ENCODE peak calls at places on chromosomes 13 and 19, in five cellular contexts. T, M, X, P and E are unnamed samples.

GRCh38 chr19:18385675-18386542 is at the start of gene GDF15:
- DNase-seq in T (peak; percentile 94), M (peak; percentile 36), X (no peak), P (peak; percentile 64), E (peak; percentile 82)

GRCh38 chr13:41802684-41803554 is 158.0 kb downstream of the VWA8 start:
- DNase-seq in T (no peak), M (no peak), X (no peak), P (peak; percentile 11), E (no peak)

GRCh38 chr13:50079278-50080157 is 64.3 kb downstream of the KCNRG start:
- DNase-seq in T (no peak), M (no peak), X (no peak), P (no peak), E (no peak)

GRCh38 chr19:3441986-3442329 is 38.4 kb downstream of the SMIM24 start:
- DNase-seq in T (no peak), M (no peak), X (no peak), P (no peak), E (no peak)

GRCh38 chr19:53659292-53659691 is 27.5 kb downstream of the DPRX start:
- DNase-seq in T (no peak), M (no peak), X (no peak), P (no peak), E (peak; percentile 51)

GRCh38 chr19:14473073-14473790 is 1.9 kb downstream of the PTGER1 start:
- DNase-seq in T (peak; percentile 75), M (no peak), X (no peak), P (peak; percentile 35), E (no peak)

GRCh38 chr19:14616310-14616870 is 33.5 kb downstream of the CLEC17A start:
- DNase-seq in T (no peak), M (no peak), X (no peak), P (no peak), E (no peak)

GRCh38 chr13:49678172-49678914 is 12.9 kb downstream of the EBPL start:
- DNase-seq in T (no peak), M (no peak), X (no peak), P (no peak), E (no peak)

GRCh38 chr19:54478677-54479266 is 5.7 kb upstream of the CDC42EP5 start:
- DNase-seq in T (peak; percentile 65), M (no peak), X (no peak), P (no peak), E (peak; percentile 67)

GRCh38 chr13:39132286-39132685 is 94.0 kb downstream of the NHLRC3 start:
- DNase-seq in T (peak; percentile 4), M (no peak), X (no peak), P (no peak), E (no peak)

GRCh38 chr13:84358601-84359000 is 476.3 kb upstream of the SLITRK1 start:
- DNase-seq in T (no peak), M (no peak), X (no peak), P (no peak), E (no peak)

GRCh38 chr19:17952041-17952976 is 14.6 kb upstream of the KCNN1 start:
- DNase-seq in T (peak; percentile 86), M (no peak), X (no peak), P (no peak), E (peak; percentile 71)

GRCh38 chr19:38388310-38389100 is at the start of gene SPRED3:
- DNase-seq in T (peak; percentile 98), M (no peak), X (no peak), P (no peak), E (no peak)